ENCODE peak calls at places on chromosome 10, in four cellular contexts. One of them, this sample, is unnamed.

GRCh38 chr10:83332695-83333094 is 806.6 kb upstream of the GHITM start:
- DNase-seq in spleen: no peak
- DNase-seq in upper lobe of left lung: no peak
- DNase-seq in stomach: no peak
- DNase-seq in this sample: no peak

GRCh38 chr10:87712913-87713616 is 53.4 kb downstream of the PAPSS2 start:
- DNase-seq in spleen: no peak
- DNase-seq in upper lobe of left lung: no peak
- DNase-seq in stomach: no peak
- DNase-seq in this sample: no peak

GRCh38 chr10:49139000-49139865 is 5.4 kb upstream of the FAM170B start:
- DNase-seq in spleen: no peak
- DNase-seq in upper lobe of left lung: no peak
- DNase-seq in stomach: no peak
- DNase-seq in this sample: no peak

GRCh38 chr10:35998036-35998435 is 355.9 kb upstream of the FZD8 start:
- DNase-seq in spleen: no peak
- DNase-seq in upper lobe of left lung: no peak
- DNase-seq in stomach: no peak
- DNase-seq in this sample: no peak

GRCh38 chr10:124425227-124425962 is 6.7 kb upstream of the OAT start:
- DNase-seq in spleen: peak
- DNase-seq in upper lobe of left lung: no peak
- DNase-seq in stomach: peak
- DNase-seq in this sample: no peak

GRCh38 chr10:121994429-121994881 is 5.5 kb downstream of the TACC2 start:
- DNase-seq in spleen: no peak
- DNase-seq in upper lobe of left lung: peak
- DNase-seq in stomach: peak
- DNase-seq in this sample: peak

GRCh38 chr10:113397031-113397430 is 155.8 kb upstream of the HABP2 start:
- DNase-seq in spleen: no peak
- DNase-seq in upper lobe of left lung: no peak
- DNase-seq in stomach: peak
- DNase-seq in this sample: no peak

GRCh38 chr10:97522071-97522470 is 23.3 kb downstream of the UBTD1 start:
- DNase-seq in spleen: peak
- DNase-seq in upper lobe of left lung: no peak
- DNase-seq in stomach: no peak
- DNase-seq in this sample: no peak

GRCh38 chr10:9302142-9302746 is 1247.8 kb downstream of the GATA3 start:
- DNase-seq in spleen: no peak
- DNase-seq in upper lobe of left lung: no peak
- DNase-seq in stomach: no peak
- DNase-seq in this sample: no peak

GRCh38 chr10:124961248-124961570 is 19.3 kb downstream of the ZRANB1 start:
- DNase-seq in spleen: no peak
- DNase-seq in upper lobe of left lung: no peak
- DNase-seq in stomach: no peak
- DNase-seq in this sample: no peak

GRCh38 chr10:88992945-88993537 is 2.4 kb downstream of the FAS start:
- DNase-seq in spleen: no peak
- DNase-seq in upper lobe of left lung: no peak
- DNase-seq in stomach: no peak
- DNase-seq in this sample: no peak

GRCh38 chr10:80443531-80443974 is 10.6 kb upstream of the TSPAN14 start:
- DNase-seq in spleen: no peak
- DNase-seq in upper lobe of left lung: no peak
- DNase-seq in stomach: no peak
- DNase-seq in this sample: no peak

GRCh38 chr10:127462643-127463295 is 86.3 kb upstream of the NPS start:
- DNase-seq in spleen: no peak
- DNase-seq in upper lobe of left lung: no peak
- DNase-seq in stomach: no peak
- DNase-seq in this sample: no peak

GRCh38 chr10:77637986-77638765 is 568 bp upstream of the KCNMA1 start:
- DNase-seq in spleen: peak
- DNase-seq in upper lobe of left lung: no peak
- DNase-seq in stomach: no peak
- DNase-seq in this sample: no peak

GRCh38 chr10:94279835-94280709 is 82.7 kb downstream of the NOC3L start:
- DNase-seq in spleen: peak
- DNase-seq in upper lobe of left lung: peak
- DNase-seq in stomach: peak
- DNase-seq in this sample: no peak
- TF ChIP-seq POLR2AphosphoS5 in spleen: no peak
- TF ChIP-seq POLR2AphosphoS5 in upper lobe of left lung: no peak
- TF ChIP-seq POLR2AphosphoS5 in stomach: no peak
- TF ChIP-seq POLR2AphosphoS5 in this sample: no peak

GRCh38 chr10:70255329-70256299 is 22.4 kb upstream of the PPA1 start:
- DNase-seq in spleen: no peak
- DNase-seq in upper lobe of left lung: peak
- DNase-seq in stomach: no peak
- DNase-seq in this sample: peak

GRCh38 chr10:70258216-70258615 is 25.0 kb upstream of the PPA1 start:
- DNase-seq in spleen: no peak
- DNase-seq in upper lobe of left lung: no peak
- DNase-seq in stomach: no peak
- DNase-seq in this sample: no peak

GRCh38 chr10:70265032-70265689 is 18.6 kb downstream of the NPFFR1 start:
- DNase-seq in spleen: no peak
- DNase-seq in upper lobe of left lung: peak
- DNase-seq in stomach: no peak
- DNase-seq in this sample: no peak

GRCh38 chr10:70256463-70256862 is 23.2 kb upstream of the PPA1 start:
- DNase-seq in spleen: no peak
- DNase-seq in upper lobe of left lung: no peak
- DNase-seq in stomach: no peak
- DNase-seq in this sample: no peak

GRCh38 chr10:70260259-70260658 is 23.5 kb downstream of the NPFFR1 start:
- DNase-seq in spleen: no peak
- DNase-seq in upper lobe of left lung: no peak
- DNase-seq in stomach: no peak
- DNase-seq in this sample: no peak
- TF ChIP-seq CTCF in spleen: no peak
- TF ChIP-seq CTCF in upper lobe of left lung: no peak
- TF ChIP-seq CTCF in stomach: no peak
- TF ChIP-seq CTCF in this sample: no peak

GRCh38 chr10:101061814-101062230 is at the start of gene KAZALD1:
- DNase-seq in spleen: peak
- DNase-seq in upper lobe of left lung: no peak
- DNase-seq in stomach: no peak
- DNase-seq in this sample: no peak
- TF ChIP-seq POLR2AphosphoS5 in spleen: no peak
- TF ChIP-seq POLR2AphosphoS5 in upper lobe of left lung: no peak
- TF ChIP-seq POLR2AphosphoS5 in stomach: no peak
- TF ChIP-seq POLR2AphosphoS5 in this sample: no peak

GRCh38 chr10:132849546-132850031 is 63.6 kb upstream of the NKX6-2 start:
- DNase-seq in spleen: peak
- DNase-seq in upper lobe of left lung: peak
- DNase-seq in stomach: peak
- DNase-seq in this sample: peak
- TF ChIP-seq CTCF in spleen: no peak
- TF ChIP-seq CTCF in upper lobe of left lung: no peak
- TF ChIP-seq CTCF in stomach: no peak
- TF ChIP-seq CTCF in this sample: no peak